ENCODE peak calls at places on chromosomes 13 and 19, in nine cellular contexts. K is iPS-NIHi11, Z is SW 1271, B is HS-5, W is GM20000, J is EH, Q is nephron progenitor cell, G is glutamatergic neuron, O is foreskin keratinocyte. S is an unnamed sample.

GRCh38 chr19:29714371-29714952 is 599 bp downstream of the C19orf12 start:
- DNase-seq in K (no peak), Z (no peak), B (no peak), W (no peak), J (no peak), Q (no peak), G (no peak), O (no peak), S (no peak)

GRCh38 chr13:35600137-35600536 is 123.6 kb upstream of the MAB21L1 start:
- DNase-seq in K (no peak), Z (no peak), B (no peak), W (no peak), J (peak; percentile 85), Q (no peak), G (no peak), O (no peak), S (no peak)

GRCh38 chr19:32471811-32472210 is 66.2 kb downstream of the DPY19L3 start:
- DNase-seq in K (no peak), Z (no peak), B (no peak), W (no peak), J (no peak), Q (no peak), G (no peak), O (no peak), S (no peak)

GRCh38 chr13:94710081-94710809 is 2.1 kb downstream of the SOX21 start:
- DNase-seq in K (no peak), Z (no peak), B (no peak), W (peak; percentile 42), J (no peak), Q (peak; percentile 8), G (no peak), O (no peak), S (no peak)

GRCh38 chr13:111033172-111034133 is 81.7 kb upstream of the ARHGEF7 start:
- DNase-seq in K (no peak), Z (no peak), B (no peak), W (no peak), J (peak; percentile 19), Q (no peak), G (no peak), O (no peak), S (no peak)

GRCh38 chr19:50437862-50438449 is 5.3 kb downstream of the MYBPC2 start:
- DNase-seq in K (no peak), Z (no peak), B (no peak), W (no peak), J (no peak), Q (no peak), G (no peak), O (no peak), S (no peak)

GRCh38 chr19:33199441-33200265 is 5.5 kb downstream of the LRP3 start:
- DNase-seq in K (no peak), Z (no peak), B (no peak), W (no peak), J (peak; percentile 8), Q (no peak), G (no peak), O (no peak), S (no peak)

GRCh38 chr13:52454459-52454824 is 836 bp upstream of the CKAP2 start:
- DNase-seq in K (no peak), Z (no peak), B (no peak), W (peak; percentile 66), J (no peak), Q (no peak), G (no peak), O (peak; percentile 75), S (no peak)

GRCh38 chr13:22040810-22041364 is 370.0 kb downstream of the FGF9 start:
- DNase-seq in K (no peak), Z (peak; percentile 77), B (no peak), W (no peak), J (no peak), Q (no peak), G (no peak), O (no peak), S (no peak)

GRCh38 chr13:95160112-95160906 is 140.9 kb downstream of the ABCC4 start:
- DNase-seq in K (no peak), Z (no peak), B (no peak), W (no peak), J (no peak), Q (no peak), G (no peak), O (no peak), S (no peak)

GRCh38 chr13:73984949-73985691 is 149.1 kb downstream of the KLF12 start:
- DNase-seq in K (no peak), Z (no peak), B (no peak), W (no peak), J (no peak), Q (no peak), G (no peak), O (no peak), S (no peak)

GRCh38 chr13:111261326-111261725 is 59.1 kb upstream of the TEX29 start:
- DNase-seq in K (no peak), Z (no peak), B (no peak), W (no peak), J (no peak), Q (no peak), G (no peak), O (no peak), S (no peak)

GRCh38 chr13:23760000-23760399 is 129.2 kb downstream of the MIPEP start:
- DNase-seq in K (no peak), Z (no peak), B (no peak), W (no peak), J (no peak), Q (no peak), G (no peak), O (no peak), S (no peak)

GRCh38 chr19:45141203-45141900 is 19.4 kb downstream of the NKPD1 start:
- DNase-seq in K (no peak), Z (no peak), B (no peak), W (no peak), J (no peak), Q (no peak), G (no peak), O (no peak), S (no peak)

GRCh38 chr13:111659842-111660241 is 339.4 kb downstream of the TEX29 start:
- DNase-seq in K (no peak), Z (no peak), B (no peak), W (no peak), J (no peak), Q (no peak), G (no peak), O (no peak), S (no peak)

GRCh38 chr19:4181053-4181508 is 1.3 kb downstream of the SIRT6 start:
- DNase-seq in K (no peak), Z (no peak), B (no peak), W (no peak), J (no peak), Q (no peak), G (no peak), O (no peak), S (no peak)

GRCh38 chr19:41740415-41741243 is 14.7 kb upstream of the CEACAM6 start:
- DNase-seq in K (no peak), Z (no peak), B (no peak), W (no peak), J (no peak), Q (no peak), G (no peak), O (no peak), S (no peak)

GRCh38 chr13:101552797-101553196 is 100.3 kb downstream of the ITGBL1 start:
- DNase-seq in K (no peak), Z (no peak), B (no peak), W (no peak), J (peak; percentile 80), Q (no peak), G (no peak), O (no peak), S (no peak)

GRCh38 chr13:101053289-101053688 is 363.0 kb downstream of the NALCN start:
- DNase-seq in K (no peak), Z (no peak), B (no peak), W (no peak), J (no peak), Q (no peak), G (no peak), O (no peak), S (no peak)

GRCh38 chr13:90834700-90835099 is 512.8 kb upstream of the MIR17HG start:
- DNase-seq in K (no peak), Z (no peak), B (no peak), W (no peak), J (no peak), Q (no peak), G (no peak), O (no peak), S (no peak)

GRCh38 chr19:13843104-13843921 is 33.6 kb upstream of the NANOS3 start:
- DNase-seq in K (peak; percentile 42), Z (peak; percentile 48), B (no peak), W (no peak), J (peak; percentile 87), Q (peak; percentile 56), G (no peak), O (peak; percentile 90), S (no peak)

GRCh38 chr13:75365724-75366173 is 116.2 kb downstream of the TBC1D4 start:
- DNase-seq in K (no peak), Z (peak; percentile 27), B (peak; percentile 73), W (peak; percentile 64), J (peak; percentile 91), Q (no peak), G (no peak), O (peak; percentile 92), S (peak; percentile 67)

GRCh38 chr19:18385675-18386542 is at the start of gene GDF15:
- DNase-seq in K (peak; percentile 90), Z (no peak), B (no peak), W (peak; percentile 70), J (peak; percentile 91), Q (peak; percentile 64), G (peak; percentile 58), O (no peak), S (no peak)